ENCODE peak calls at places on chromosomes 4 and X, in four cellular contexts. One of them, this sample, is unnamed.

GRCh38 chr4:85854543-85854942 is 379.6 kb downstream of the ARHGAP24 start:
- DNase-seq in PC-9: no peak
- DNase-seq in fibroblast of mammary gland: peak; percentile 27
- DNase-seq in right atrium auricular region: no peak
- DNase-seq in this sample: no peak

GRCh38 chrX:70664726-70665125 is 220.1 kb downstream of the DLG3 start:
- DNase-seq in right atrium auricular region: no peak
- DNase-seq in PC-9: no peak
- DNase-seq in fibroblast of mammary gland: peak; percentile 44
- DNase-seq in this sample: no peak

GRCh38 chr4:183441276-183441675 is 3.2 kb upstream of the CDKN2AIP start:
- DNase-seq in fibroblast of mammary gland: no peak
- DNase-seq in PC-9: no peak
- DNase-seq in right atrium auricular region: no peak
- DNase-seq in this sample: no peak

GRCh38 chr4:123397276-123398150 is 918 bp downstream of the SPRY1 start:
- DNase-seq in fibroblast of mammary gland: peak; percentile 42
- DNase-seq in PC-9: peak; percentile 49
- DNase-seq in right atrium auricular region: no peak
- DNase-seq in this sample: peak; percentile 43

GRCh38 chrX:93242897-93243296 is 430.5 kb downstream of the NAP1L3 start:
- DNase-seq in PC-9: no peak
- DNase-seq in right atrium auricular region: no peak
- DNase-seq in fibroblast of mammary gland: no peak
- DNase-seq in this sample: no peak

GRCh38 chrX:47540754-47541538 is 20.1 kb upstream of the ARAF start:
- DNase-seq in fibroblast of mammary gland: peak; percentile 91
- DNase-seq in right atrium auricular region: peak; percentile 79
- DNase-seq in PC-9: peak; percentile 50
- DNase-seq in this sample: no peak

GRCh38 chrX:132267392-132267791 is 48.1 kb upstream of the RAP2C start:
- DNase-seq in right atrium auricular region: no peak
- DNase-seq in PC-9: no peak
- DNase-seq in fibroblast of mammary gland: no peak
- DNase-seq in this sample: no peak

GRCh38 chr4:139558235-139559094 is 2.4 kb upstream of the SETD7 start:
- DNase-seq in fibroblast of mammary gland: no peak
- DNase-seq in PC-9: no peak
- DNase-seq in right atrium auricular region: no peak
- DNase-seq in this sample: no peak

GRCh38 chrX:71052721-71053120 is 15.4 kb downstream of the SNX12 start:
- DNase-seq in right atrium auricular region: no peak
- DNase-seq in PC-9: no peak
- DNase-seq in fibroblast of mammary gland: no peak
- DNase-seq in this sample: no peak

GRCh38 chr4:3898098-3898497 is 131.9 kb downstream of the ADRA2C start:
- DNase-seq in PC-9: no peak
- DNase-seq in right atrium auricular region: no peak
- DNase-seq in fibroblast of mammary gland: no peak
- DNase-seq in this sample: no peak

GRCh38 chr4:73870260-73870659 is 1.1 kb downstream of the CXCL1 start:
- DNase-seq in PC-9: no peak
- DNase-seq in right atrium auricular region: no peak
- DNase-seq in fibroblast of mammary gland: peak; percentile 48
- DNase-seq in this sample: no peak

GRCh38 chrX:109966246-109966645 is 36.7 kb upstream of the TMEM164 start:
- DNase-seq in PC-9: no peak
- DNase-seq in right atrium auricular region: no peak
- DNase-seq in fibroblast of mammary gland: peak; percentile 52
- DNase-seq in this sample: no peak

GRCh38 chrX:9117851-9118250 is 83.9 kb upstream of the FAM9B start:
- DNase-seq in PC-9: no peak
- DNase-seq in fibroblast of mammary gland: peak; percentile 3
- DNase-seq in right atrium auricular region: no peak
- DNase-seq in this sample: no peak

GRCh38 chrX:149871940-149872339 is 9.0 kb upstream of the MAGEA8 start:
- DNase-seq in PC-9: peak; percentile 26
- DNase-seq in right atrium auricular region: no peak
- DNase-seq in fibroblast of mammary gland: peak; percentile 0
- DNase-seq in this sample: no peak

GRCh38 chrX:136586386-136586785 is 54.4 kb downstream of the VGLL1 start:
- DNase-seq in right atrium auricular region: no peak
- DNase-seq in fibroblast of mammary gland: peak; percentile 3
- DNase-seq in PC-9: no peak
- DNase-seq in this sample: no peak

GRCh38 chr4:33060873-33061542 is 2340.8 kb downstream of the PCDH7 start:
- DNase-seq in fibroblast of mammary gland: peak; percentile 66
- DNase-seq in PC-9: peak; percentile 25
- DNase-seq in right atrium auricular region: no peak
- DNase-seq in this sample: no peak

GRCh38 chr4:83231620-83232056 is 53.0 kb downstream of the COQ2 start:
- DNase-seq in fibroblast of mammary gland: peak; percentile 38
- DNase-seq in PC-9: no peak
- DNase-seq in right atrium auricular region: no peak
- DNase-seq in this sample: no peak

GRCh38 chrX:38166478-38167083 is 54.1 kb downstream of the SRPX start:
- DNase-seq in PC-9: no peak
- DNase-seq in right atrium auricular region: no peak
- DNase-seq in fibroblast of mammary gland: peak; percentile 37
- DNase-seq in this sample: no peak

GRCh38 chr4:3466691-3467600 is 3.8 kb downstream of the DOK7 start:
- DNase-seq in right atrium auricular region: no peak
- DNase-seq in fibroblast of mammary gland: no peak
- DNase-seq in PC-9: no peak
- DNase-seq in this sample: no peak

GRCh38 chr4:2416564-2417195 is 1.8 kb downstream of the ZFYVE28 start:
- DNase-seq in PC-9: no peak
- DNase-seq in right atrium auricular region: no peak
- DNase-seq in fibroblast of mammary gland: no peak
- DNase-seq in this sample: peak; percentile 39

GRCh38 chr4:76084542-76084941 is 10.0 kb downstream of the ART3 start:
- DNase-seq in right atrium auricular region: no peak
- DNase-seq in fibroblast of mammary gland: no peak
- DNase-seq in PC-9: no peak
- DNase-seq in this sample: no peak

GRCh38 chr4:76090241-76090691 is 15.8 kb downstream of the ART3 start:
- DNase-seq in right atrium auricular region: no peak
- DNase-seq in fibroblast of mammary gland: peak; percentile 91
- DNase-seq in PC-9: peak; percentile 23
- DNase-seq in this sample: no peak

GRCh38 chr4:76088719-76089118 is 14.2 kb downstream of the ART3 start:
- DNase-seq in right atrium auricular region: no peak
- DNase-seq in PC-9: no peak
- DNase-seq in fibroblast of mammary gland: no peak
- DNase-seq in this sample: no peak

GRCh38 chr4:76083386-76083785 is 8.9 kb downstream of the ART3 start:
- DNase-seq in right atrium auricular region: no peak
- DNase-seq in fibroblast of mammary gland: no peak
- DNase-seq in PC-9: no peak
- DNase-seq in this sample: no peak

DNA sequence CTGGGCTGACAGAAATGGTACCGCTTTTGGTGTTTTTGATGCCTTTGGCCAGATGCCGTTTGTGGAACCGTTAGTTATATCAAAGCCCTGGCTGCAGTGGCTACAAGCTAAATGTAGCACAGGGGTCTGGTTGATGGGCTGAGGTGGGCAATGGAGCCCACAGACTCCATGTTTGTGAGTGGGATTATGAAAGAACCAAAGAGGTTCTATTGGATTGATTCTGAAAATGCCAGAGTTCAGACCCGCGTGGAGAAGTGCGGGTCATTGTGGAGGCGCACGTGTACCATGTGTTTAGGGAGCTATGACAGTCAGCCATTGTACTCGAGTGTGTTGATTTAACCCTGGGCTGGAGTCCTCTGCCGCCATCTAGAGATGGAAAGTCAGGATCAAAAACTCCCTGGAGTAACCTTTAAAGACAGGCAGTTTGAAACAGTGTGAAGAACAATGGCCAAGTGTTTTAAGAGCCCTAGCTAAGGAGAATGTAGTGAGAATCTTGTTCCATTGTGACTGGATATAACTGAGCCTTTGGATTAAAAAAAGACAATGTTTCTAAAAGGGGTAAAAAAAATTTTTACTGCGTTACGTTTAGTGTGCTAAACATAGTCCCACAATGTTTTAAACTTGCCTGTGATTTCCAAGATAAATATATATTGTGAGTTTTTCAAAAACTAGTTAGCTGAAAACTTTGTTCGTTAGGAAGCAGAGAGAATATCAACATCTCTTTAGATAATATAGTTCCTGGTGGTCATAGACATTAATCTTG is 12.7 kb downstream of the ART3 start:
- DNase-seq in right atrium auricular region: no peak
- DNase-seq in PC-9: peak; percentile 35
- DNase-seq in fibroblast of mammary gland: peak; percentile 73
- DNase-seq in this sample: no peak
- TF ChIP-seq CTCF in right atrium auricular region: peak; percentile 41
- TF ChIP-seq CTCF in PC-9: peak; percentile 67
- TF ChIP-seq CTCF in fibroblast of mammary gland: peak; percentile 80
- TF ChIP-seq CTCF in this sample: no peak

DNA sequence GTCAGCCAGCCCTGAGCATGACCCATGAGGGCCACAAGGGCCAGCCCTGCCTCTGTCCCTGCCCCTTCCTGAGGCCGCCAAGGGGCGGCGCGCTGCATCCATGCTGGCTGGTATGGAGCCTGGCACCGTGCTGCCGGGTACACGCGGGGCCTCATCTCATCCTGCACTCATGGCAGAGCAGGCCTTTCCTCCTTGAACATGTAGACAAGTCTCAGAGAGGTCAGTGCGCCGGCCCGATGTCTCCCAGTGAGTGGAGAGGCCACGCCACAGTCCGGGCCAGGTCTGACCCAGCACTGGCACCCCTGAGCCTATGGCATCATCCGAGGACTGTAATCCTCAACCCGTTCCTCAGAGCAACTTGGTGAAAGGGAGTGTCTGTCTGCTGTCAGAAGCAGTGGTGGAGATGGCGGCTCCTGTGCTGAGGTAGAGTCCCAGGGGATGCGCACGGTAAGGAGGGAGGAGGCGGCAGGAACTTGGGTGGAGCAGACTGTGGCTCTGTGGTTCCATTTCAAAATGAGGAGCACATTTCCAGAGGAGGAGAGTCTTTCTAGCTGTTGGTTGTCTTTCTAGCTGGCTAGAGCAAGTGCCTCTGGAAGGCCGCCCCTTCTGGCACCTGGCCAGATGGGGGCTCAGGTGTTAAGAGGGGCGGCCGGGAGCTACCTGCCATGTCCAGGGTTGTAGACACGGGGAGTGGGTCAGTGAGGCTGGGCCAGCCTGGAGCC is 32.8 kb downstream of the TRMT44 start:
- DNase-seq in PC-9: peak; percentile 50
- DNase-seq in fibroblast of mammary gland: no peak
- DNase-seq in right atrium auricular region: no peak
- DNase-seq in this sample: no peak
- TF ChIP-seq CTCF in PC-9: no peak
- TF ChIP-seq CTCF in fibroblast of mammary gland: peak; percentile 30
- TF ChIP-seq CTCF in right atrium auricular region: no peak
- TF ChIP-seq CTCF in this sample: no peak

GRCh38 chrX:41259516-41259915 is 74.4 kb upstream of the DDX3X start:
- DNase-seq in fibroblast of mammary gland: peak; percentile 47
- DNase-seq in PC-9: no peak
- DNase-seq in right atrium auricular region: no peak
- DNase-seq in this sample: no peak

GRCh38 chrX:41258871-41259270 is 75.1 kb upstream of the DDX3X start:
- DNase-seq in fibroblast of mammary gland: peak; percentile 23
- DNase-seq in right atrium auricular region: no peak
- DNase-seq in PC-9: no peak
- DNase-seq in this sample: no peak

DNA sequence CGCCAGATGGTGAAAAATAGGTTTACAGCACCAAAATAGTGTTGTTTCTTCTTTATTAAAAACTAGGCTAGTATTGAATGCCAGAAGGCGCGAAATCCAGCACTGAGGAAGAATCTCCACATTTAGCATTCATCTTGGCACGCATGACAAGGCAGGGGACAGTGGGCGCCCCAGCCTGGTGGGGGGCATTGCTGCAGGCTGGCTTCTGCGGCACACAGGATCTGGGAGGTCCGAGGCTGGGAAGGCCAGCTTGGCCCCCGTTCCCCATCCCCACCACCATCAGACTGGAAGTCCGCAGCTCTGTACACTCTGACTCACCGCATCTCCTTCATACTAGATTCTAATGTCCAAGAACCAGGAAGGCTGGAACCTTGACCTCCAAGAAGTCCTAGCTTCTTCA is 75.7 kb upstream of the DDX3X start:
- DNase-seq in fibroblast of mammary gland: no peak
- DNase-seq in PC-9: no peak
- DNase-seq in right atrium auricular region: no peak
- DNase-seq in this sample: no peak
- TF ChIP-seq CTCF in fibroblast of mammary gland: no peak
- TF ChIP-seq CTCF in PC-9: no peak
- TF ChIP-seq CTCF in right atrium auricular region: no peak
- TF ChIP-seq CTCF in this sample: no peak

DNA sequence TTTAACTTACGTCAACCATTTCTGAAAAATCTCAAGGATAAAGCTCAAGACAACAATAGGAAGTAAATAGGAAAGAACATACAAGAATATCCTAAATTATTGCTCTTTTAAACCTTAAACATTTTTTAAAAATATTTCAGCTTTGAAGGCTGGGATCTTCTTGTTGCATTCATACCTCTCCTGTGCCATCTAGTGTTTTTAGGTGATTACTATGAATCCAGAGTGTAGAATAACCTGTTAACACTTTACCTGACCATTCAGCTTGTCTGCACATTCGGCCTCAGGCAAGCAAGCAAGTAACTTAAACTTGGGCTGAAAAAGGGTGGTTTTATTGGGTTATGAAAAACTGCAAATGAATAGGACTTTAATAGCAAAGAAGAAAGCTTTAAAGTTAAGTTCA is 507.8 kb upstream of the INTU start:
- DNase-seq in PC-9: no peak
- DNase-seq in fibroblast of mammary gland: peak; percentile 22
- DNase-seq in right atrium auricular region: no peak
- DNase-seq in this sample: no peak
- TF ChIP-seq CTCF in PC-9: peak; percentile 25
- TF ChIP-seq CTCF in fibroblast of mammary gland: peak; percentile 33
- TF ChIP-seq CTCF in right atrium auricular region: no peak
- TF ChIP-seq CTCF in this sample: no peak

GRCh38 chrX:13115457-13115856 is 71.0 kb upstream of the FAM9C start:
- DNase-seq in PC-9: no peak
- DNase-seq in right atrium auricular region: no peak
- DNase-seq in fibroblast of mammary gland: no peak
- DNase-seq in this sample: no peak
- TF ChIP-seq CTCF in PC-9: no peak
- TF ChIP-seq CTCF in right atrium auricular region: no peak
- TF ChIP-seq CTCF in fibroblast of mammary gland: no peak
- TF ChIP-seq CTCF in this sample: no peak

GRCh38 chrX:94830717-94831116 is 1156.7 kb downstream of the FAM133A start:
- DNase-seq in fibroblast of mammary gland: no peak
- DNase-seq in PC-9: no peak
- DNase-seq in right atrium auricular region: no peak
- DNase-seq in this sample: no peak

GRCh38 chrX:94834226-94834625 is 1160.2 kb downstream of the FAM133A start:
- DNase-seq in PC-9: no peak
- DNase-seq in right atrium auricular region: no peak
- DNase-seq in fibroblast of mammary gland: no peak
- DNase-seq in this sample: no peak

GRCh38 chrX:94831364-94831763 is 1157.4 kb downstream of the FAM133A start:
- DNase-seq in fibroblast of mammary gland: peak; percentile 28
- DNase-seq in right atrium auricular region: no peak
- DNase-seq in PC-9: no peak
- DNase-seq in this sample: no peak
- TF ChIP-seq CTCF in fibroblast of mammary gland: peak; percentile 47
- TF ChIP-seq CTCF in right atrium auricular region: no peak
- TF ChIP-seq CTCF in PC-9: peak; percentile 73
- TF ChIP-seq CTCF in this sample: no peak

This sample was measured in activated B cell treated with CpG ODN at 0.5 μM for 24 hours.